ENCODE peak calls at places on chromosomes 5 and 9, in four cellular contexts. One of them, this sample, is unnamed.
A peak's percentile ranks its signal among the peaks of the same experiment; 100 is the strongest.

GRCh38 chr9:12930906-12931305 is 156.1 kb downstream of the LURAP1L start:
- DNase-seq in neuronal stem cell: no peak
- DNase-seq in astrocyte: no peak
- DNase-seq in kidney: no peak
- DNase-seq in this sample: no peak

GRCh38 chr5:173056783-173057061 is 570 bp downstream of the CREBRF start:
- DNase-seq in neuronal stem cell: no peak
- DNase-seq in astrocyte: no peak
- DNase-seq in kidney: no peak
- DNase-seq in this sample: no peak

GRCh38 chr9:127014210-127014609 is 99.6 kb downstream of the RALGPS1 start:
- DNase-seq in neuronal stem cell: no peak
- DNase-seq in astrocyte: peak; percentile 14
- DNase-seq in kidney: no peak
- DNase-seq in this sample: peak; percentile 38

GRCh38 chr9:134495881-134496412 is 145.7 kb upstream of the COL5A1 start:
- DNase-seq in neuronal stem cell: no peak
- DNase-seq in astrocyte: no peak
- DNase-seq in kidney: no peak
- DNase-seq in this sample: no peak

GRCh38 chr9:93612052-93612795 is 35.8 kb downstream of the PHF2 start:
- DNase-seq in neuronal stem cell: no peak
- DNase-seq in astrocyte: no peak
- DNase-seq in kidney: no peak
- DNase-seq in this sample: peak; percentile 10

GRCh38 chr5:851553-851952 is 767 bp upstream of the ZDHHC11 start:
- DNase-seq in neuronal stem cell: no peak
- DNase-seq in astrocyte: no peak
- DNase-seq in kidney: peak; percentile 29
- DNase-seq in this sample: no peak

GRCh38 chr9:23777328-23777727 is 48.7 kb downstream of the ELAVL2 start:
- DNase-seq in neuronal stem cell: no peak
- DNase-seq in astrocyte: no peak
- DNase-seq in kidney: no peak
- DNase-seq in this sample: no peak

GRCh38 chr5:113806823-113807222 is 293.3 kb downstream of the YTHDC2 start:
- DNase-seq in neuronal stem cell: no peak
- DNase-seq in astrocyte: no peak
- DNase-seq in kidney: no peak
- DNase-seq in this sample: peak; percentile 70

GRCh38 chr5:180910735-180911134 is 11.8 kb downstream of the BTNL8 start:
- DNase-seq in neuronal stem cell: no peak
- DNase-seq in astrocyte: no peak
- DNase-seq in kidney: no peak
- DNase-seq in this sample: no peak

DNA sequence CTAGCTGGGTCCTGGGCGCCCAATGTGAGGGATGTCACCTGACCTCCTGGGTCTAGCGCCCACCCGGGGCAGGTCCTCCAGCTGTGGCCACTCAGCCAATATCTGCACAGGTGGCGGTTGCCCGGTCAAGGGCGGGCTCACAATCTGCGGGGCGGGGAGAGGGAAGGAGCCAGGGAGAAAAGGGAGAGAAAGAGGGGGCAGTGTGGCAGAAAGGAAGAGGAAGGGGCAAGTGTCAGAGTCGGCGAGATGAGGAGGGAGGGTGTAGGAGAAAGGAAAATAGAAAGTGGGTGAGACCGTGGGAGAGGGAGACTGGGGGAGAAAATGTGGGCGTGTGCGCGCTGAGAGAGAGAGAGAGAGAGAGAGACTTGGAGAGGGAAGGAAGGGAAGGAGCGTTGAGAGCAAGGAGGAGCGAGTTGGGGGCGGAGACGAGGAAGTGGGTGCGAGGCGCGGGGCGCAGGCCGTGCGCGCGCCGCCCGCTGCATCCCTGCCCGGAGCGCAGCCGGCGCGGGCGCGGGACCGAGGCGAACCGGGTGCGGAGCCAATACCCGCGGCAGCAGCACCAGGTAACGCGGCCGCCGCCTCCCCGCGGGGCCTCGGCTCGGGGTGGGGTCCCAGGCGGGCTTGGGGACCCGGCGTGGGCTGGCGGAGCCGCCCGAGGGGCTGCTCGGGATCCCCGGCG is at the start of gene HRH2:
- DNase-seq in neuronal stem cell: no peak
- DNase-seq in astrocyte: peak; percentile 8
- DNase-seq in kidney: no peak
- DNase-seq in this sample: peak; percentile 2
- H3K9ac ChIP-seq in neuronal stem cell: peak within 1 kb of the TSS; percentile 88
- H3K9ac ChIP-seq in astrocyte: peak within 1 kb of the TSS; percentile 57
- H3K9ac ChIP-seq in kidney: no peak within 1 kb of the TSS
- H3K9ac ChIP-seq in this sample: no peak within 1 kb of the TSS

GRCh38 chr5:25754895-25755294 is 1110.1 kb upstream of the CDH10 start:
- DNase-seq in neuronal stem cell: peak; percentile 23
- DNase-seq in astrocyte: no peak
- DNase-seq in kidney: no peak
- DNase-seq in this sample: no peak
- H3K9me3 ChIP-seq in neuronal stem cell: peaks cover 14% of the 10 kb centered on the region
- H3K9me3 ChIP-seq in astrocyte: peaks cover 3% of the 10 kb centered on the region
- H3K9me3 ChIP-seq in kidney: peaks cover 3% of the 10 kb centered on the region
- H3K9me3 ChIP-seq in this sample: peaks cover 18% of the 10 kb centered on the region

GRCh38 chr5:150642991-150643710 is 2.7 kb downstream of the SYNPO start:
- DNase-seq in neuronal stem cell: no peak
- DNase-seq in astrocyte: no peak
- DNase-seq in kidney: peak; percentile 32
- DNase-seq in this sample: no peak
- H3K9ac ChIP-seq in neuronal stem cell: no peak overlapping the region
- H3K9ac ChIP-seq in astrocyte: peak overlapping the region; percentile 90
- H3K9ac ChIP-seq in kidney: no peak overlapping the region
- H3K9ac ChIP-seq in this sample: peak overlapping the region; percentile 13

GRCh38 chr5:141427783-141428426 is 2.4 kb upstream of the PCDHGA12 start:
- DNase-seq in neuronal stem cell: no peak
- DNase-seq in astrocyte: no peak
- DNase-seq in kidney: no peak
- DNase-seq in this sample: no peak
- H3K9me3 ChIP-seq in neuronal stem cell: peaks cover 96% of the 10 kb centered on the region
- H3K9me3 ChIP-seq in astrocyte: peaks cover 49% of the 10 kb centered on the region
- H3K9me3 ChIP-seq in kidney: peaks cover 79% of the 10 kb centered on the region
- H3K9me3 ChIP-seq in this sample: peaks cover 35% of the 10 kb centered on the region

GRCh38 chr5:154286557-154286956 is 96.0 kb downstream of the GALNT10 start:
- DNase-seq in neuronal stem cell: no peak
- DNase-seq in astrocyte: no peak
- DNase-seq in kidney: no peak
- DNase-seq in this sample: no peak
- H3K9ac ChIP-seq in neuronal stem cell: no peak overlapping the region
- H3K9ac ChIP-seq in astrocyte: peak overlapping the region; percentile 63
- H3K9ac ChIP-seq in kidney: no peak overlapping the region
- H3K9ac ChIP-seq in this sample: no peak overlapping the region

DNA sequence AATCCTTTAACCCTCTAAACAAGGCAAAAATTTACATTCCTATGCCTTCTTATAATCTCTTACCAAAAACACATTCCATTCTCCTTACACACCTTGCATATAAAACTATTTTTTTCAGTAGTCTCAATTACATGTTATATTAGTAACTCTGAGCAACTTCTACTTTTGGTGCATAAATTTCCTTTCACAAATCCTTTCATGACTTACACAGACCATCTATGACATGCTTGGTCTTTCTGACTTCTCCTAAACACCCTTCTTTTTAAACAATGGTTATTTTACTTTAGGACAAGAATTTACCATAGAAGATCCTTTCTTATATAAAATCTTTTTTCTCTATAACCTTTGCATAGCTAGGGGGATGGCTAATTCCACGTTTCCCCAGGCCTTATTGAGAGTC is 208.0 kb upstream of the ARRDC3 start:
- DNase-seq in neuronal stem cell: peak; percentile 42
- DNase-seq in astrocyte: no peak
- DNase-seq in kidney: no peak
- DNase-seq in this sample: no peak
- H3K9me3 ChIP-seq in neuronal stem cell: peaks cover 37% of the 10 kb centered on the region
- H3K9me3 ChIP-seq in astrocyte: no peaks in the 10 kb centered on the region
- H3K9me3 ChIP-seq in kidney: peaks cover 13% of the 10 kb centered on the region
- H3K9me3 ChIP-seq in this sample: peaks cover 19% of the 10 kb centered on the region

DNA sequence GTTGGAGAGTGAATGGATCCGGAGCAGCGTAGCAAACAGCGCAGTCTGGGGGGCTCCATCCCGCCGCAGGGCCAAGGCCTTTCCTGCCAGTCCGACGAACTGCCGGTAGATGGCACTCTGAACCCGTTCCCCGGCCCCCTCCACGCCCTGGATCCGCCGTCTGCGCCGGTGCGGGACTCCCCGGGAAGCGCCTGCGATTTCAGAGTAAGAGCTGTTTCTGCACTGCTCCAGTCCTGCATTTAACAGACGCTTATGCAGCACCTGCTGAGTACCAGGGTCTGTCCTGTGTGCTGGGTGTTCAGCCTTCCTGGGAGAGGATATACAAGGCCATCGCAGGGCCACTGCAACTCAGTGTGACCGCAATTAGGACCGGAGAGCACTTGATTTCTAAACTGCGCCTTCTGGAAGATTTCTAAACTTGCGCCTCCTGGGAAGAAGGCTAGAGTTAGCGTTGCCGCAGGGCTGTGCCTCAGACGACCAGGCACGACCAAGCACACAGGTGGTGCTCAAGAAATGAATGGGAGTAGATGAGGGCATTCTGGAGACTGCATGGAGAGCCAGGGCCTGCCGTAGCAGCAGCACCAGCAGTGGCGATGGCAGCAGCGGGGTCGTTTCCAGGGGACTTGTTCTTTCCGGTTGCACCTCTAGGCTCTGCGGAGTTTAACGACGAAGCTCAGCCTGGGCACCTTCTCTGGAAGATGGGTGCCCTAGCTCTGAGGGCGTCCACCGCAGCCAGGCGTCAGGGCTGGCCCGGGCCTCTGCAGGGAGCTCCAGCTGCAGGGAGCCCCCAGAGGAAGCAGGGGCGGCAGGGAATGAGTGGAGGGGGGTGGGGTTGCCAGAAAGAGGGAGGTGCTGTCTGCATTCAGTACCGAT is 14.3 kb upstream of the TIFAB start:
- DNase-seq in neuronal stem cell: peak; percentile 77
- DNase-seq in astrocyte: peak; percentile 21
- DNase-seq in kidney: peak; percentile 89
- DNase-seq in this sample: peak; percentile 92
- H3K9ac ChIP-seq in neuronal stem cell: peak overlapping the region; percentile 63
- H3K9ac ChIP-seq in astrocyte: no peak overlapping the region
- H3K9ac ChIP-seq in kidney: no peak overlapping the region
- H3K9ac ChIP-seq in this sample: no peak overlapping the region

DNA sequence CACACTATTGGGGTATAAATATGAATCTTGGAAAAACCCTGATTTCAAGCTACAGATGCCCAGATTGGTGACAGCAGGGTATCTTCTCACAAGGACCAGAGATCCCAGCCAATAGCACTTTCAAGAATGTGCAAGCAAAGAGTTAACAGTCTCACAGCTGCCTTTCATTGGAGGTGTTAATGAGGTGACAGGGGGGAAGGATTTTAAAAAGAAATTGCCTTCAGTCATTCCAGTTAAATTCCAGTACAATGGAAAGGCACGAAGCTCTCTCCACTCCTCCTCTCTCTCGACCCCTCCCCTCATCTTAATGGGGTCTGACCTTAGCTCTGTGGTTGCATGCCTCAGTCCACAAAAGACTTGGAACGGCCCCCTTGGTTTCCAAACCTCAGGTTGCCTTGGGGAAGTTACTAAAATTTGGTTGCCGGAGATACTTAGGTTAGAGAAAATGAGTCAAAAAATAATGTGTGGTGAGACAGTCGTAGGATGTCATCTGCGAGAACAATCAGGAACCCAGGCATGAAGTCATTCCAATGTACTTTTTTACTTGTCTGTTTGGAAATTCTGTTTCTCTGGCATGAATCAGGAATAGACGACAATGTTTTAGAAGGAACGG is 307.2 kb downstream of the NFIB start:
- DNase-seq in neuronal stem cell: peak; percentile 42
- DNase-seq in astrocyte: peak; percentile 82
- DNase-seq in kidney: no peak
- DNase-seq in this sample: no peak
- H3K9me3 ChIP-seq in neuronal stem cell: peaks cover 7% of the 10 kb centered on the region
- H3K9me3 ChIP-seq in astrocyte: no peaks in the 10 kb centered on the region
- H3K9me3 ChIP-seq in kidney: no peaks in the 10 kb centered on the region
- H3K9me3 ChIP-seq in this sample: peaks cover 4% of the 10 kb centered on the region

DNA sequence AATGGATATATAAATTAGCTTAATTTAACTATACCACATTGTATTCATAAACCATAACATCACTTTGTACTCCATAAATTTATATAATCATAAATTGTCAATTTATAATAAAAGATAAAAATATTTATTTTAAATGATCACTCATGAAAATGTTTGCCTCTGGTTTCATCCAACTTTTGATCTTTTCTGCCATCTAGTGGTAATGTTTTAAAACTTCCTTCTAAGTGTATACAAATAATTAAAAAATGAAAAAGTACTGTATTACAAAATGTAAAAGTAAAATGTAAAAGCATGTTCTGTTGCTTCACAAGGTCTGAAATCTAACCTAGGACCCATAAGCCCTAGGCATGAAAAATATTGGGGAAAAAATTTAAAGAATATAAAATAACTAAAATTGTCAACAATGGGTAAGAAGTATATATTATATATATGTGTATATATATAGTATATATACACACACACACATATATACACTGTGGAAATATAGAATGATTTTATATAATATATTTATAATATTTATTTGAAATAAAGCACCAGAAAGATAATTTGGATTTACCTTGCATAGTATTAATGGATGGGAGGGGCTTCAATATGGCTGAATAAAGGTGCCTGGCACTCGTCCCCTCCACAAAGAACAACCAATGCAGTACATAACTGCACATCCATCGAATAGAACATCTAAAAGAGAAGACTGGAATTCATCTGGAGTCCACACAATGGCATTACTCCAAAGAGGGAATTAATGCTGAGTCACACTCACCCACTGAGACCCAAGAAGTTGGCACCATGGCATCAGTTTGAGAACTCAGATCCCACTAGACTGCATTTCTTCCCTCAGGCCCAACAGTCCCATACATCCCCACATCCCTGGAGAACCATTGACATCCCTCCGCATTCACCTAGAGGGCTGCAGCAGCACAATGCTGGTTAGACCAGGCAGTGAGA is 32.5 kb downstream of the ANXA1 start:
- DNase-seq in neuronal stem cell: no peak
- DNase-seq in astrocyte: no peak
- DNase-seq in kidney: no peak
- DNase-seq in this sample: peak; percentile 88
- H3K9ac ChIP-seq in neuronal stem cell: no peak overlapping the region
- H3K9ac ChIP-seq in astrocyte: no peak overlapping the region
- H3K9ac ChIP-seq in kidney: no peak overlapping the region
- H3K9ac ChIP-seq in this sample: no peak overlapping the region

GRCh38 chr5:2900360-2900759 is 148.9 kb upstream of the IRX2 start:
- DNase-seq in neuronal stem cell: no peak
- DNase-seq in astrocyte: no peak
- DNase-seq in kidney: no peak
- DNase-seq in this sample: no peak
- H3K9me3 ChIP-seq in neuronal stem cell: no peaks in the 10 kb centered on the region
- H3K9me3 ChIP-seq in astrocyte: peaks cover 8% of the 10 kb centered on the region
- H3K9me3 ChIP-seq in kidney: no peaks in the 10 kb centered on the region
- H3K9me3 ChIP-seq in this sample: peaks cover 6% of the 10 kb centered on the region